ENCODE peak calls at places on chromosome 9, in eight cellular contexts. U is NCI-H460; J is kidney epithelial cell; M is HEK293T; L is uterus; C is stimulated activated CD4-positive, alpha-beta T cell treated with anti-CD3 and anti-CD28 coated beads, Interleukin-4, amount 100 ng/mL, for 48 hours; S is stimulated activated CD8-positive, alpha-beta memory T cell treated with anti-CD3 and anti-CD28 coated beads, Interleukin-15, amount 100 ng/mL, for 1 hour; O is AG04450. N is an unnamed sample.

GRCh38 chr9:90071257-90071656 is 466.4 kb downstream of the GADD45G start:
- DNase-seq in C (no peak), S (no peak), L (no peak), M (no peak), J (no peak), U (no peak), O (no peak), N (no peak)

GRCh38 chr9:653856-654387 is 187.6 kb upstream of the DMRT1 start:
- DNase-seq in O (no peak), L (no peak), M (no peak), J (no peak), U (no peak), C (no peak), S (no peak), N (no peak)

GRCh38 chr9:133615101-133615896 is 6.1 kb upstream of the FAM163B start:
- DNase-seq in S (no peak), M (no peak), O (no peak), L (no peak), C (no peak), U (no peak), J (no peak), N (no peak)

GRCh38 chr9:93083592-93084470 is 12.2 kb upstream of the CARD19 start:
- DNase-seq in C (no peak), U (no peak), M (no peak), S (no peak), O (no peak), L (peak; percentile 9), J (no peak), N (no peak)

GRCh38 chr9:131008909-131009618 is at the start of gene LAMC3:
- DNase-seq in M (peak; percentile 71), O (no peak), U (peak; percentile 40), C (no peak), S (no peak), J (no peak), L (no peak), N (no peak)

GRCh38 chr9:109311731-109312130 is 9.1 kb downstream of the EPB41L4B start:
- DNase-seq in C (no peak), L (no peak), J (no peak), U (no peak), S (no peak), M (no peak), O (no peak), N (no peak)

GRCh38 chr9:37311938-37312730 is 110.4 kb upstream of the GRHPR start:
- DNase-seq in M (no peak), J (no peak), O (peak; percentile 23), C (no peak), U (no peak), S (no peak), L (no peak), N (no peak)

GRCh38 chr9:78866228-78867132 is 569.6 kb downstream of the PSAT1 start:
- DNase-seq in C (no peak), J (peak; percentile 73), L (no peak), O (peak; percentile 59), U (peak; percentile 92), S (no peak), M (no peak), N (peak; percentile 58)

GRCh38 chr9:137674307-137675305 is 55.8 kb downstream of the EHMT1 start:
- DNase-seq in L (no peak), S (no peak), U (no peak), C (no peak), O (no peak), M (no peak), J (no peak), N (no peak)

GRCh38 chr9:6788175-6789016 is 30.6 kb downstream of the KDM4C start:
- DNase-seq in U (peak; percentile 33), S (no peak), L (no peak), M (no peak), J (peak; percentile 23), C (no peak), O (no peak), N (peak; percentile 1)

GRCh38 chr9:27888661-27889295 is 315.5 kb upstream of the C9orf72 start:
- DNase-seq in S (no peak), C (peak; percentile 35), L (no peak), M (peak; percentile 39), J (no peak), O (no peak), U (peak; percentile 1), N (peak; percentile 22)

GRCh38 chr9:91458905-91459304 is 35.3 kb upstream of the NFIL3 start:
- DNase-seq in O (no peak), M (no peak), C (no peak), U (no peak), S (no peak), L (no peak), J (no peak), N (no peak)

GRCh38 chr9:97848582-97849237 is 4.3 kb upstream of the FOXE1 start:
- DNase-seq in U (no peak), J (no peak), M (no peak), O (no peak), C (no peak), S (no peak), L (no peak), N (no peak)

GRCh38 chr9:131281119-131281965 is 5.0 kb upstream of the FAM78A start:
- DNase-seq in M (no peak), O (no peak), U (no peak), C (no peak), S (no peak), L (no peak), J (no peak), N (no peak)

GRCh38 chr9:71748280-71748743 is 20.0 kb downstream of the CEMIP2 start:
- DNase-seq in U (no peak), S (no peak), O (no peak), C (no peak), J (no peak), M (no peak), L (no peak), N (no peak)

GRCh38 chr9:92378825-92379535 is 25.4 kb downstream of the OGN start:
- DNase-seq in J (no peak), C (no peak), S (no peak), O (peak; percentile 7), M (no peak), L (no peak), U (no peak), N (no peak)

GRCh38 chr9:127104465-127105311 is 17.7 kb downstream of the ANGPTL2 start:
- DNase-seq in M (no peak), S (no peak), C (no peak), J (no peak), L (no peak), U (no peak), O (no peak), N (no peak)

GRCh38 chr9:91680129-91680528 is 256.5 kb upstream of the NFIL3 start:
- DNase-seq in C (no peak), S (no peak), L (no peak), U (no peak), O (no peak), M (no peak), J (no peak), N (no peak)

GRCh38 chr9:122819791-122820489 is 8.4 kb downstream of the PDCL start:
- DNase-seq in U (no peak), M (no peak), L (no peak), S (no peak), C (no peak), O (no peak), J (no peak), N (no peak)

GRCh38 chr9:85521331-85522197 is 220.2 kb downstream of the AGTPBP1 start:
- DNase-seq in M (no peak), S (no peak), L (no peak), J (no peak), O (no peak), C (no peak), U (no peak), N (no peak)

GRCh38 chr9:34331191-34331590 is 1.8 kb downstream of the NUDT2 start:
- DNase-seq in U (no peak), C (no peak), L (no peak), S (no peak), M (no peak), J (no peak), O (no peak), N (no peak)

GRCh38 chr9:123724211-123724831 is 205.6 kb downstream of the DENND1A start:
- DNase-seq in J (no peak), S (no peak), C (no peak), M (no peak), O (no peak), L (no peak), U (peak; percentile 4), N (no peak)

N was measured in Panc1.